ENCODE peak calls at places on chromosomes 3 and 15, in four cellular contexts. G, U, R and I are unnamed samples.

GRCh38 chr3:52671676-52672075 is 14.0 kb downstream of the PBRM1 start:
- DNase-seq in G (no peak), R (no peak), U (no peak), I (no peak)

GRCh38 chr15:71279757-71280141 is 164.5 kb downstream of the THSD4 start:
- DNase-seq in G (peak), U (no peak), R (no peak), I (no peak)

GRCh38 chr3:153426344-153426743 is 264.3 kb downstream of the RAP2B start:
- DNase-seq in G (no peak), U (no peak), R (no peak), I (no peak)

GRCh38 chr3:61894988-61895935 is 333.9 kb downstream of the PTPRG start:
- DNase-seq in R (peak), U (peak), G (peak), I (peak)

GRCh38 chr3:27279153-27279552 is 90.0 kb downstream of the NEK10 start:
- DNase-seq in R (no peak), U (peak), G (peak), I (peak)

GRCh38 chr3:18786924-18787323 is 361.4 kb upstream of the KCNH8 start:
- DNase-seq in G (no peak), U (no peak), R (no peak), I (no peak)

GRCh38 chr15:91141102-91141501 is 41.0 kb downstream of the SV2B start:
- DNase-seq in R (no peak), G (no peak), U (no peak), I (no peak)

GRCh38 chr3:174859756-174860155 is 622 bp downstream of the NAALADL2 start:
- DNase-seq in U (no peak), R (no peak), G (no peak), I (no peak)

GRCh38 chr15:40146037-40146436 is 14.8 kb upstream of the BUB1B start:
- DNase-seq in G (no peak), U (no peak), R (peak), I (peak)

GRCh38 chr15:63826513-63826912 is 7.2 kb downstream of the HERC1 start:
- DNase-seq in U (no peak), R (no peak), G (peak), I (peak)

GRCh38 chr15:44058126-44058525 is 136.9 kb downstream of the FRMD5 start:
- DNase-seq in R (no peak), U (no peak), G (no peak), I (no peak)

GRCh38 chr3:65751123-65751700 is 287.5 kb downstream of the MAGI1 start:
- DNase-seq in R (peak), U (peak), G (peak), I (no peak)

GRCh38 chr3:39843440-39843839 is 34.0 kb downstream of the MYRIP start:
- DNase-seq in G (no peak), U (no peak), R (no peak), I (no peak)

GRCh38 chr3:129608087-129608935 is 1.8 kb upstream of the PLXND1 start:
- DNase-seq in U (peak), G (peak), R (peak), I (peak)

GRCh38 chr15:40054746-40055575 is 16.0 kb upstream of the SRP14 start:
- DNase-seq in U (peak), G (peak), R (peak), I (no peak)

GRCh38 chr3:138845771-138846173 is 11.0 kb upstream of the PIK3CB start:
- DNase-seq in U (peak), G (no peak), R (no peak), I (no peak)

GRCh38 chr3:128844502-128844901 is 34.9 kb upstream of the ACAD9 start:
- DNase-seq in G (no peak), R (no peak), U (no peak), I (no peak)

GRCh38 chr15:88605507-88606436 is 15.4 kb upstream of the AEN start:
- DNase-seq in G (no peak), R (no peak), U (peak), I (no peak)

GRCh38 chr3:119660474-119661150 is at the start of gene POPDC2:
- DNase-seq in U (peak), G (no peak), R (no peak), I (no peak)

GRCh38 chr3:185561958-185562357 is 9.6 kb upstream of the LIPH start:
- DNase-seq in G (no peak), R (no peak), U (peak), I (no peak)

GRCh38 chr3:104392327-104392726 is 974.4 kb upstream of the ALCAM start:
- DNase-seq in U (no peak), G (no peak), R (no peak), I (no peak)

GRCh38 chr3:55488398-55489055 is 1.4 kb upstream of the WNT5A start:
- DNase-seq in U (peak), G (peak), R (peak), I (no peak)

GRCh38 chr3:72960812-72961518 is 35.6 kb upstream of the PPP4R2 start:
- DNase-seq in R (no peak), U (no peak), G (peak), I (no peak)